ENCODE peak calls at places on chromosomes 7 and 10, in eight cellular contexts. One of them, this sample, is unnamed.

GRCh38 chr10:118850418-118851061 is 95.8 kb upstream of the CACUL1 start:
- DNase-seq in epithelial cell of proximal tubule: no peak
- DNase-seq in IMR-90: peak
- DNase-seq in GM12864: peak
- DNase-seq in mesothelial cell of epicardium: no peak
- DNase-seq in hepatocyte: peak
- DNase-seq in endothelial cell: peak
- DNase-seq in lower lobe of right lung: peak
- DNase-seq in this sample: peak

GRCh38 chr7:21898265-21898930 is 47.3 kb downstream of the CDCA7L start:
- DNase-seq in epithelial cell of proximal tubule: no peak
- DNase-seq in hepatocyte: no peak
- DNase-seq in IMR-90: no peak
- DNase-seq in GM12864: peak
- DNase-seq in lower lobe of right lung: peak
- DNase-seq in mesothelial cell of epicardium: no peak
- DNase-seq in endothelial cell: no peak
- DNase-seq in this sample: no peak

GRCh38 chr7:112154690-112155089 is 51.5 kb downstream of the DOCK4 start:
- DNase-seq in lower lobe of right lung: no peak
- DNase-seq in epithelial cell of proximal tubule: no peak
- DNase-seq in GM12864: no peak
- DNase-seq in hepatocyte: no peak
- DNase-seq in mesothelial cell of epicardium: no peak
- DNase-seq in endothelial cell: no peak
- DNase-seq in IMR-90: no peak
- DNase-seq in this sample: no peak

GRCh38 chr10:47206449-47207279 is 93.3 kb upstream of the GDF10 start:
- DNase-seq in lower lobe of right lung: no peak
- DNase-seq in epithelial cell of proximal tubule: no peak
- DNase-seq in GM12864: no peak
- DNase-seq in IMR-90: no peak
- DNase-seq in endothelial cell: no peak
- DNase-seq in mesothelial cell of epicardium: no peak
- DNase-seq in hepatocyte: no peak
- DNase-seq in this sample: no peak

GRCh38 chr7:30906014-30906413 is 5.6 kb upstream of the AQP1 start:
- DNase-seq in epithelial cell of proximal tubule: no peak
- DNase-seq in IMR-90: no peak
- DNase-seq in lower lobe of right lung: peak
- DNase-seq in GM12864: no peak
- DNase-seq in mesothelial cell of epicardium: no peak
- DNase-seq in endothelial cell: no peak
- DNase-seq in hepatocyte: no peak
- DNase-seq in this sample: no peak

GRCh38 chr7:128830231-128831177 is at the start of gene FLNC:
- DNase-seq in hepatocyte: peak
- DNase-seq in epithelial cell of proximal tubule: no peak
- DNase-seq in GM12864: no peak
- DNase-seq in mesothelial cell of epicardium: peak
- DNase-seq in endothelial cell: peak
- DNase-seq in IMR-90: peak
- DNase-seq in lower lobe of right lung: no peak
- DNase-seq in this sample: peak

GRCh38 chr7:102222445-102222844 is 64.2 kb upstream of the SH2B2 start:
- DNase-seq in GM12864: no peak
- DNase-seq in IMR-90: peak
- DNase-seq in lower lobe of right lung: no peak
- DNase-seq in mesothelial cell of epicardium: no peak
- DNase-seq in hepatocyte: no peak
- DNase-seq in epithelial cell of proximal tubule: no peak
- DNase-seq in endothelial cell: no peak
- DNase-seq in this sample: no peak

GRCh38 chr7:11706666-11707605 is 125.1 kb downstream of the THSD7A start:
- DNase-seq in IMR-90: no peak
- DNase-seq in mesothelial cell of epicardium: no peak
- DNase-seq in lower lobe of right lung: no peak
- DNase-seq in GM12864: no peak
- DNase-seq in endothelial cell: no peak
- DNase-seq in epithelial cell of proximal tubule: peak
- DNase-seq in hepatocyte: no peak
- DNase-seq in this sample: no peak

GRCh38 chr7:155448632-155449007 is 9.3 kb upstream of the EN2 start:
- DNase-seq in epithelial cell of proximal tubule: no peak
- DNase-seq in GM12864: no peak
- DNase-seq in endothelial cell: no peak
- DNase-seq in lower lobe of right lung: peak
- DNase-seq in hepatocyte: no peak
- DNase-seq in IMR-90: no peak
- DNase-seq in mesothelial cell of epicardium: no peak
- DNase-seq in this sample: peak

GRCh38 chr10:121695731-121696464 is 97.7 kb upstream of the FGFR2 start:
- DNase-seq in lower lobe of right lung: no peak
- DNase-seq in IMR-90: no peak
- DNase-seq in endothelial cell: no peak
- DNase-seq in hepatocyte: no peak
- DNase-seq in mesothelial cell of epicardium: no peak
- DNase-seq in epithelial cell of proximal tubule: no peak
- DNase-seq in GM12864: no peak
- DNase-seq in this sample: peak

GRCh38 chr10:121694966-121695340 is 96.7 kb upstream of the FGFR2 start:
- DNase-seq in lower lobe of right lung: no peak
- DNase-seq in epithelial cell of proximal tubule: no peak
- DNase-seq in IMR-90: no peak
- DNase-seq in GM12864: no peak
- DNase-seq in endothelial cell: no peak
- DNase-seq in hepatocyte: no peak
- DNase-seq in mesothelial cell of epicardium: no peak
- DNase-seq in this sample: peak

GRCh38 chr10:121698336-121698735 is 100.1 kb upstream of the FGFR2 start:
- DNase-seq in hepatocyte: no peak
- DNase-seq in lower lobe of right lung: no peak
- DNase-seq in epithelial cell of proximal tubule: no peak
- DNase-seq in GM12864: no peak
- DNase-seq in endothelial cell: no peak
- DNase-seq in mesothelial cell of epicardium: no peak
- DNase-seq in IMR-90: no peak
- DNase-seq in this sample: no peak

GRCh38 chr10:121698902-121699301 is 100.7 kb upstream of the FGFR2 start:
- DNase-seq in hepatocyte: no peak
- DNase-seq in GM12864: no peak
- DNase-seq in mesothelial cell of epicardium: no peak
- DNase-seq in endothelial cell: no peak
- DNase-seq in epithelial cell of proximal tubule: no peak
- DNase-seq in lower lobe of right lung: no peak
- DNase-seq in IMR-90: no peak
- DNase-seq in this sample: no peak

DNA sequence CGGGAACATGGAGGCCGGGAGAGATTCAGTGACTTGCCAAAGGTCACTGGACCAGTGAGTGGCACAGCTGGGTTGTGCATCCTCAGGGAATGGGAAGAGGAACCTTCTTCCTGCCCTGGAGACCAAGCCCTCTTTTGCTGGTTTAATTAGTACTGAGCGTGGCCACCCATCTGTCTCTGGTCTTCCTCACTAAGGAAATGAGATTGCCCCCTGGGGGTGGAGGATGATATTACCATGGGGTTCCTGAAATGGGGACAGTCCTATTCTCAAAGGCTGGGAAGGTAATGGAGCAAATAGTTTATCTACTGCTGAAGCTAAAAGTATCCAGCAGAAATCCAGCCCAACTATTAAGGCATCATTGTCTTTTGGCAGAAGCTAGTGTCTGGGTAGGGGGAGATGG is 98.6 kb upstream of the FGFR2 start:
- DNase-seq in hepatocyte: peak
- DNase-seq in GM12864: no peak
- DNase-seq in IMR-90: no peak
- DNase-seq in epithelial cell of proximal tubule: no peak
- DNase-seq in lower lobe of right lung: no peak
- DNase-seq in mesothelial cell of epicardium: no peak
- DNase-seq in endothelial cell: peak
- DNase-seq in this sample: peak
- TF ChIP-seq CTCF in hepatocyte: peak
- TF ChIP-seq CTCF in GM12864: peak
- TF ChIP-seq CTCF in IMR-90: no peak
- TF ChIP-seq CTCF in epithelial cell of proximal tubule: peak
- TF ChIP-seq CTCF in lower lobe of right lung: peak
- TF ChIP-seq CTCF in mesothelial cell of epicardium: peak
- TF ChIP-seq CTCF in endothelial cell: peak
- TF ChIP-seq CTCF in this sample: peak

GRCh38 chr7:85185355-85186082 is 1.3 kb downstream of the SEMA3D start:
- DNase-seq in endothelial cell: peak
- DNase-seq in lower lobe of right lung: peak
- DNase-seq in GM12864: no peak
- DNase-seq in hepatocyte: peak
- DNase-seq in IMR-90: peak
- DNase-seq in epithelial cell of proximal tubule: no peak
- DNase-seq in mesothelial cell of epicardium: peak
- DNase-seq in this sample: no peak
- TF ChIP-seq CTCF in endothelial cell: no peak
- TF ChIP-seq CTCF in lower lobe of right lung: no peak
- TF ChIP-seq CTCF in GM12864: no peak
- TF ChIP-seq CTCF in hepatocyte: peak
- TF ChIP-seq CTCF in IMR-90: peak
- TF ChIP-seq CTCF in epithelial cell of proximal tubule: peak
- TF ChIP-seq CTCF in mesothelial cell of epicardium: no peak
- TF ChIP-seq CTCF in this sample: no peak

DNA sequence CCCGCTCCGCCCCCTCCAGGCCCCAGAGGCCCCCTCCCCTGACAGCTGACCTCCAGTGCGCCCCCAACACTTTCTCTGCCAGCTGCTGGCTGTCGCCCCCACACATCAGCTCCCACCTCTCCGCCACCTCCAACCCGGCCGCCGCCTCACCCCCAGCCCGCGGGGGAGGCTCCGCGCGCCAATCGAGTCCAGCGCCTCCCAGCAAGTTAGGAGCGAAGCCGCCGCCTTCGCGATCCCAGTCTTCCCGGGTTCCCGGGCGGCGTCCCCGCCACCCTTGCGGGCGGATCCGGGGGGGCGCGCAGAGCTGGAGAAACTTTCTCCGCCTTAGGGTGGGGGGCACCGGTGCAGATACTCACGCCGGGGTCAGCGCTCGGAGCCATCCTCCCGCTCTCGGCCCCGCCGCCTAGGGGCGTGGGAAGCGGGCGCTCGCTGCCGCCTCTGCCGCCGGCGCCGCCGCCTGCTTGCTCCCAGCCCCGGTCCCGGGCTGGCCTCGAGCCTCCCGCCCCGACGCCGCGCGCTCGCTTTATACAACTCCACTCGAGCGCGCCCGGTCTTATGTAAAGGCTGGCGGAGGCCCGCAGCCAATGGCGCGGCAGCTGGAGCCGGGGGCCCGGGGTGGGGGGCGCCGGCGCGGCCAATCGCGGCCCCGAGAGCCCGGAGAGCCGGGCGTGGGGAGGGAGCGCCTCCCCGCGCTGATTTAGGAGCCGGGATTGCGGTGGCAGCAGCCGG is at the start of gene CRTAC1:
- DNase-seq in lower lobe of right lung: peak
- DNase-seq in epithelial cell of proximal tubule: no peak
- DNase-seq in endothelial cell: peak
- DNase-seq in IMR-90: no peak
- DNase-seq in mesothelial cell of epicardium: peak
- DNase-seq in GM12864: no peak
- DNase-seq in hepatocyte: peak
- DNase-seq in this sample: no peak
- TF ChIP-seq CTCF in lower lobe of right lung: no peak
- TF ChIP-seq CTCF in epithelial cell of proximal tubule: no peak
- TF ChIP-seq CTCF in endothelial cell: no peak
- TF ChIP-seq CTCF in IMR-90: no peak
- TF ChIP-seq CTCF in mesothelial cell of epicardium: no peak
- TF ChIP-seq CTCF in GM12864: no peak
- TF ChIP-seq CTCF in hepatocyte: no peak
- TF ChIP-seq CTCF in this sample: no peak

GRCh38 chr10:127527320-127527719 is 21.8 kb upstream of the NPS start:
- DNase-seq in GM12864: no peak
- DNase-seq in epithelial cell of proximal tubule: no peak
- DNase-seq in lower lobe of right lung: no peak
- DNase-seq in hepatocyte: no peak
- DNase-seq in mesothelial cell of epicardium: no peak
- DNase-seq in endothelial cell: no peak
- DNase-seq in IMR-90: no peak
- DNase-seq in this sample: no peak

GRCh38 chr10:127522298-127522697 is 26.8 kb upstream of the NPS start:
- DNase-seq in GM12864: no peak
- DNase-seq in mesothelial cell of epicardium: no peak
- DNase-seq in epithelial cell of proximal tubule: no peak
- DNase-seq in endothelial cell: no peak
- DNase-seq in lower lobe of right lung: no peak
- DNase-seq in IMR-90: no peak
- DNase-seq in hepatocyte: no peak
- DNase-seq in this sample: no peak

GRCh38 chr10:127524869-127525268 is 24.2 kb upstream of the NPS start:
- DNase-seq in IMR-90: no peak
- DNase-seq in mesothelial cell of epicardium: no peak
- DNase-seq in lower lobe of right lung: no peak
- DNase-seq in endothelial cell: no peak
- DNase-seq in hepatocyte: no peak
- DNase-seq in epithelial cell of proximal tubule: no peak
- DNase-seq in GM12864: no peak
- DNase-seq in this sample: no peak

GRCh38 chr10:127525686-127526085 is 23.4 kb upstream of the NPS start:
- DNase-seq in epithelial cell of proximal tubule: no peak
- DNase-seq in IMR-90: no peak
- DNase-seq in GM12864: no peak
- DNase-seq in hepatocyte: no peak
- DNase-seq in lower lobe of right lung: no peak
- DNase-seq in mesothelial cell of epicardium: no peak
- DNase-seq in endothelial cell: no peak
- DNase-seq in this sample: no peak

GRCh38 chr10:127524229-127524628 is 24.9 kb upstream of the NPS start:
- DNase-seq in lower lobe of right lung: no peak
- DNase-seq in GM12864: no peak
- DNase-seq in IMR-90: no peak
- DNase-seq in epithelial cell of proximal tubule: no peak
- DNase-seq in mesothelial cell of epicardium: no peak
- DNase-seq in endothelial cell: no peak
- DNase-seq in hepatocyte: no peak
- DNase-seq in this sample: peak
- TF ChIP-seq CTCF in lower lobe of right lung: no peak
- TF ChIP-seq CTCF in GM12864: no peak
- TF ChIP-seq CTCF in IMR-90: no peak
- TF ChIP-seq CTCF in epithelial cell of proximal tubule: peak
- TF ChIP-seq CTCF in mesothelial cell of epicardium: peak
- TF ChIP-seq CTCF in endothelial cell: peak
- TF ChIP-seq CTCF in hepatocyte: no peak
- TF ChIP-seq CTCF in this sample: no peak

DNA sequence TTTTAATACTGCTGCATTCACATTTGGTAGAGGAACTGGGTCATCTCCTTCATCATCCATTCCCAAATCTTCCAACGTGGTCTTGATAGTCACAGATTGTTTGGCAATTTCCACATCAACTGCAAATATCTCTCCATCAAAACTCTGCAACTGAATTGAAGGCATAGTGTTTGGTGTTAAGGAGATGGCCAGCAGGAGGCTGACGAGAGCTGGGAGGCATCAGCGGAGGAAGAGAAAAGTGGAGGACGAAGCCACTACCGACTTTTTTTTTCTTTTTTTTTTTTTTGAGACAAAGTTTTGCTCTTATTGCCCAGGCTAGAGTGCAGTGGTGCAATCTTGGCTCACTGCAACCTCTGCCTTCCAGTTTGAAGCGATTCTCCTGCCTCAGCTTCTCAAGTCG is 205.0 kb upstream of the KCTD7 start:
- DNase-seq in hepatocyte: no peak
- DNase-seq in GM12864: no peak
- DNase-seq in endothelial cell: no peak
- DNase-seq in epithelial cell of proximal tubule: no peak
- DNase-seq in lower lobe of right lung: no peak
- DNase-seq in mesothelial cell of epicardium: no peak
- DNase-seq in IMR-90: no peak
- DNase-seq in this sample: peak
- TF ChIP-seq CTCF in hepatocyte: no peak
- TF ChIP-seq CTCF in GM12864: no peak
- TF ChIP-seq CTCF in endothelial cell: no peak
- TF ChIP-seq CTCF in epithelial cell of proximal tubule: no peak
- TF ChIP-seq CTCF in lower lobe of right lung: no peak
- TF ChIP-seq CTCF in mesothelial cell of epicardium: no peak
- TF ChIP-seq CTCF in IMR-90: no peak
- TF ChIP-seq CTCF in this sample: no peak